ENCODE peak calls at places on chromosomes 16 and 17, in six cellular contexts. S, F, A, L, C and P are unnamed samples.

GRCh38 chr16:67542464-67542863 is 13.8 kb downstream of the RIPOR1 start:
- DNase-seq in S (peak; percentile 71), L (peak; percentile 69), F (peak; percentile 42), C (peak; percentile 75), A (no peak), P (no peak)

GRCh38 chr17:19338031-19338990 is 24.2 kb downstream of the B9D1 start:
- DNase-seq in A (peak; percentile 26), F (peak; percentile 13), S (peak; percentile 40), C (peak; percentile 71), L (peak; percentile 60), P (no peak)

GRCh38 chr17:41118721-41119120 is 548 bp upstream of the KRTAP4-11 start:
- DNase-seq in L (no peak), S (no peak), A (no peak), C (no peak), F (no peak), P (no peak)

GRCh38 chr16:89322381-89323119 is 105.0 kb downstream of the ZNF778 start:
- DNase-seq in C (peak; percentile 48), L (no peak), A (no peak), S (peak; percentile 79), F (no peak), P (no peak)

GRCh38 chr17:74920679-74921044 is 2.4 kb downstream of the USH1G start:
- DNase-seq in L (no peak), C (no peak), S (no peak), F (no peak), A (no peak), P (no peak)

GRCh38 chr16:16102738-16103137 is 120.6 kb downstream of the ABCC6 start:
- DNase-seq in L (no peak), F (no peak), A (no peak), C (no peak), S (no peak), P (no peak)

GRCh38 chr16:9484901-9485300 is 393.5 kb downstream of the HAPSTR1 start:
- DNase-seq in A (no peak), C (no peak), F (no peak), L (no peak), S (no peak), P (no peak)

GRCh38 chr17:2805961-2806360 is 9.7 kb downstream of the RAP1GAP2 start:
- DNase-seq in C (no peak), A (no peak), L (no peak), S (no peak), F (no peak), P (no peak)

GRCh38 chr16:47037396-47037745 is 63.9 kb upstream of the DNAJA2 start:
- DNase-seq in S (no peak), L (peak; percentile 28), F (no peak), C (no peak), A (no peak), P (no peak)

GRCh38 chr17:32495347-32496253 is 8.8 kb downstream of the CDK5R1 start:
- DNase-seq in S (no peak), C (peak; percentile 82), L (no peak), F (no peak), A (no peak), P (no peak)

GRCh38 chr17:48187867-48188608 is 80.5 kb downstream of the SNX11 start:
- DNase-seq in L (no peak), A (peak; percentile 25), F (no peak), C (no peak), S (no peak), P (no peak)